ENCODE peak calls at places on chromosomes 11 and 22, in eight cellular contexts. One of them, this sample, is unnamed.

GRCh38 chr11:47143322-47143721 is 33.4 kb downstream of the ARFGAP2 start:
- DNase-seq in tibial nerve: peak
- DNase-seq in tibial artery: peak
- DNase-seq in right atrium auricular region: peak
- DNase-seq in H9: no peak
- DNase-seq in WERI-Rb-1: no peak
- DNase-seq in PC-3: peak
- DNase-seq in psoas muscle: no peak
- DNase-seq in this sample: no peak

GRCh38 chr11:10561043-10561818 is 7.2 kb downstream of the LYVE1 start:
- DNase-seq in H9: no peak
- DNase-seq in tibial artery: no peak
- DNase-seq in tibial nerve: no peak
- DNase-seq in psoas muscle: no peak
- DNase-seq in PC-3: peak
- DNase-seq in right atrium auricular region: no peak
- DNase-seq in WERI-Rb-1: no peak
- DNase-seq in this sample: no peak

GRCh38 chr22:40588726-40589125 is 47.8 kb downstream of the MRTFA start:
- DNase-seq in tibial nerve: no peak
- DNase-seq in PC-3: peak
- DNase-seq in psoas muscle: no peak
- DNase-seq in H9: no peak
- DNase-seq in WERI-Rb-1: no peak
- DNase-seq in right atrium auricular region: no peak
- DNase-seq in tibial artery: no peak
- DNase-seq in this sample: no peak

GRCh38 chr11:100805509-100806199 is 118.6 kb downstream of the ARHGAP42 start:
- DNase-seq in tibial nerve: no peak
- DNase-seq in PC-3: peak
- DNase-seq in psoas muscle: no peak
- DNase-seq in tibial artery: no peak
- DNase-seq in H9: no peak
- DNase-seq in right atrium auricular region: no peak
- DNase-seq in WERI-Rb-1: no peak
- DNase-seq in this sample: no peak

GRCh38 chr11:12846766-12847615 is 162.1 kb upstream of the RASSF10 start:
- DNase-seq in PC-3: no peak
- DNase-seq in H9: no peak
- DNase-seq in right atrium auricular region: no peak
- DNase-seq in WERI-Rb-1: no peak
- DNase-seq in psoas muscle: no peak
- DNase-seq in tibial nerve: no peak
- DNase-seq in tibial artery: no peak
- DNase-seq in this sample: no peak

GRCh38 chr11:27705873-27706820 is 5.9 kb upstream of the BDNF start:
- DNase-seq in tibial artery: no peak
- DNase-seq in PC-3: peak
- DNase-seq in tibial nerve: no peak
- DNase-seq in H9: peak
- DNase-seq in WERI-Rb-1: peak
- DNase-seq in right atrium auricular region: no peak
- DNase-seq in psoas muscle: no peak
- DNase-seq in this sample: no peak

GRCh38 chr11:11849127-11849746 is 7.5 kb downstream of the USP47 start:
- DNase-seq in right atrium auricular region: no peak
- DNase-seq in WERI-Rb-1: peak
- DNase-seq in psoas muscle: peak
- DNase-seq in H9: peak
- DNase-seq in tibial nerve: peak
- DNase-seq in tibial artery: peak
- DNase-seq in PC-3: peak
- DNase-seq in this sample: no peak

GRCh38 chr11:77449060-77449521 is 24.8 kb downstream of the PAK1 start:
- DNase-seq in right atrium auricular region: no peak
- DNase-seq in tibial artery: no peak
- DNase-seq in psoas muscle: no peak
- DNase-seq in PC-3: no peak
- DNase-seq in tibial nerve: no peak
- DNase-seq in H9: no peak
- DNase-seq in WERI-Rb-1: no peak
- DNase-seq in this sample: no peak

GRCh38 chr22:20080776-20081654 is 974 bp downstream of the DGCR8 start:
- DNase-seq in psoas muscle: no peak
- DNase-seq in WERI-Rb-1: peak
- DNase-seq in PC-3: peak
- DNase-seq in tibial nerve: no peak
- DNase-seq in H9: peak
- DNase-seq in right atrium auricular region: no peak
- DNase-seq in tibial artery: no peak
- DNase-seq in this sample: no peak

GRCh38 chr22:36404436-36404835 is 16.7 kb upstream of the MYH9 start:
- DNase-seq in tibial artery: no peak
- DNase-seq in H9: no peak
- DNase-seq in WERI-Rb-1: no peak
- DNase-seq in right atrium auricular region: no peak
- DNase-seq in PC-3: no peak
- DNase-seq in psoas muscle: no peak
- DNase-seq in tibial nerve: no peak
- DNase-seq in this sample: no peak

GRCh38 chr22:44920183-44920582 is 89.6 kb downstream of the PHF21B start:
- DNase-seq in tibial artery: no peak
- DNase-seq in right atrium auricular region: no peak
- DNase-seq in PC-3: no peak
- DNase-seq in WERI-Rb-1: no peak
- DNase-seq in H9: no peak
- DNase-seq in psoas muscle: no peak
- DNase-seq in tibial nerve: no peak
- DNase-seq in this sample: no peak

GRCh38 chr11:102085864-102086551 is 24.2 kb upstream of the YAP1 start:
- DNase-seq in tibial nerve: no peak
- DNase-seq in right atrium auricular region: no peak
- DNase-seq in H9: no peak
- DNase-seq in WERI-Rb-1: no peak
- DNase-seq in PC-3: peak
- DNase-seq in tibial artery: no peak
- DNase-seq in psoas muscle: no peak
- DNase-seq in this sample: no peak

GRCh38 chr11:111782109-111782784 is 16.1 kb upstream of the PPP2R1B start:
- DNase-seq in psoas muscle: no peak
- DNase-seq in H9: no peak
- DNase-seq in PC-3: no peak
- DNase-seq in tibial artery: no peak
- DNase-seq in tibial nerve: no peak
- DNase-seq in right atrium auricular region: no peak
- DNase-seq in WERI-Rb-1: no peak
- DNase-seq in this sample: no peak

GRCh38 chr11:27058456-27058855 is 17.8 kb downstream of the BBOX1 start:
- DNase-seq in tibial nerve: no peak
- DNase-seq in WERI-Rb-1: no peak
- DNase-seq in tibial artery: no peak
- DNase-seq in PC-3: no peak
- DNase-seq in psoas muscle: no peak
- DNase-seq in right atrium auricular region: no peak
- DNase-seq in H9: no peak
- DNase-seq in this sample: no peak

GRCh38 chr11:95282337-95282751 is 51.3 kb upstream of the SESN3 start:
- DNase-seq in tibial artery: no peak
- DNase-seq in PC-3: no peak
- DNase-seq in tibial nerve: no peak
- DNase-seq in H9: no peak
- DNase-seq in WERI-Rb-1: no peak
- DNase-seq in right atrium auricular region: no peak
- DNase-seq in psoas muscle: no peak
- DNase-seq in this sample: no peak

GRCh38 chr11:110311783-110312578 is 15.6 kb upstream of the RDX start:
- DNase-seq in right atrium auricular region: no peak
- DNase-seq in tibial artery: no peak
- DNase-seq in tibial nerve: no peak
- DNase-seq in PC-3: peak
- DNase-seq in psoas muscle: no peak
- DNase-seq in H9: no peak
- DNase-seq in WERI-Rb-1: no peak
- DNase-seq in this sample: no peak

GRCh38 chr22:19524170-19525115 is at the start of gene CLDN5:
- DNase-seq in WERI-Rb-1: no peak
- DNase-seq in PC-3: no peak
- DNase-seq in tibial nerve: no peak
- DNase-seq in psoas muscle: peak
- DNase-seq in H9: peak
- DNase-seq in right atrium auricular region: no peak
- DNase-seq in tibial artery: no peak
- DNase-seq in this sample: no peak

GRCh38 chr11:97361812-97362378 is 972.1 kb downstream of the JRKL start:
- DNase-seq in right atrium auricular region: no peak
- DNase-seq in H9: no peak
- DNase-seq in WERI-Rb-1: no peak
- DNase-seq in tibial artery: no peak
- DNase-seq in tibial nerve: no peak
- DNase-seq in psoas muscle: no peak
- DNase-seq in PC-3: peak
- DNase-seq in this sample: no peak

GRCh38 chr11:78277314-78277994 is 88.7 kb downstream of the USP35 start:
- DNase-seq in H9: no peak
- DNase-seq in right atrium auricular region: no peak
- DNase-seq in tibial nerve: no peak
- DNase-seq in WERI-Rb-1: no peak
- DNase-seq in PC-3: no peak
- DNase-seq in psoas muscle: no peak
- DNase-seq in tibial artery: no peak
- DNase-seq in this sample: no peak

GRCh38 chr22:23383491-23384450 is 196.3 kb downstream of the IGLL1 start:
- DNase-seq in tibial nerve: no peak
- DNase-seq in tibial artery: peak
- DNase-seq in PC-3: no peak
- DNase-seq in right atrium auricular region: no peak
- DNase-seq in psoas muscle: peak
- DNase-seq in H9: peak
- DNase-seq in WERI-Rb-1: peak
- DNase-seq in this sample: peak

GRCh38 chr11:10139081-10139480 is 154.9 kb downstream of the SBF2 start:
- DNase-seq in psoas muscle: no peak
- DNase-seq in PC-3: no peak
- DNase-seq in right atrium auricular region: no peak
- DNase-seq in H9: no peak
- DNase-seq in tibial artery: no peak
- DNase-seq in WERI-Rb-1: no peak
- DNase-seq in tibial nerve: no peak
- DNase-seq in this sample: no peak

GRCh38 chr11:5922749-5923426 is 19.2 kb upstream of the OR56A3 start:
- DNase-seq in tibial artery: no peak
- DNase-seq in PC-3: peak
- DNase-seq in psoas muscle: no peak
- DNase-seq in tibial nerve: no peak
- DNase-seq in right atrium auricular region: no peak
- DNase-seq in WERI-Rb-1: no peak
- DNase-seq in H9: no peak
- DNase-seq in this sample: no peak

GRCh38 chr11:110044226-110044968 is 48.8 kb upstream of the ZC3H12C start:
- DNase-seq in tibial nerve: no peak
- DNase-seq in psoas muscle: no peak
- DNase-seq in right atrium auricular region: no peak
- DNase-seq in WERI-Rb-1: no peak
- DNase-seq in tibial artery: no peak
- DNase-seq in PC-3: no peak
- DNase-seq in H9: no peak
- DNase-seq in this sample: no peak

GRCh38 chr22:49582671-49583070 is 245.0 kb downstream of the BRD1 start:
- DNase-seq in H9: no peak
- DNase-seq in right atrium auricular region: no peak
- DNase-seq in WERI-Rb-1: no peak
- DNase-seq in psoas muscle: no peak
- DNase-seq in tibial artery: no peak
- DNase-seq in PC-3: no peak
- DNase-seq in tibial nerve: no peak
- DNase-seq in this sample: no peak
- TF ChIP-seq CTCF in H9: no peak
- TF ChIP-seq CTCF in right atrium auricular region: no peak
- TF ChIP-seq CTCF in WERI-Rb-1: no peak
- TF ChIP-seq CTCF in psoas muscle: no peak
- TF ChIP-seq CTCF in tibial artery: no peak
- TF ChIP-seq CTCF in PC-3: no peak
- TF ChIP-seq CTCF in tibial nerve: no peak
- TF ChIP-seq CTCF in this sample: no peak

GRCh38 chr22:39388261-39389011 is 11.1 kb upstream of the TAB1 start:
- DNase-seq in WERI-Rb-1: peak
- DNase-seq in PC-3: peak
- DNase-seq in H9: peak
- DNase-seq in psoas muscle: peak
- DNase-seq in tibial nerve: peak
- DNase-seq in right atrium auricular region: peak
- DNase-seq in tibial artery: peak
- DNase-seq in this sample: peak
- TF ChIP-seq CTCF in WERI-Rb-1: no peak
- TF ChIP-seq CTCF in PC-3: no peak
- TF ChIP-seq CTCF in H9: no peak
- TF ChIP-seq CTCF in psoas muscle: no peak
- TF ChIP-seq CTCF in tibial nerve: no peak
- TF ChIP-seq CTCF in right atrium auricular region: no peak
- TF ChIP-seq CTCF in tibial artery: no peak
- TF ChIP-seq CTCF in this sample: no peak

GRCh38 chr11:124474079-124474478 is 28.6 kb upstream of the OR8B8 start:
- DNase-seq in H9: no peak
- DNase-seq in WERI-Rb-1: no peak
- DNase-seq in tibial nerve: no peak
- DNase-seq in tibial artery: no peak
- DNase-seq in psoas muscle: no peak
- DNase-seq in right atrium auricular region: no peak
- DNase-seq in PC-3: no peak
- DNase-seq in this sample: no peak

GRCh38 chr11:124470516-124471231 is 25.2 kb upstream of the OR8B8 start:
- DNase-seq in H9: no peak
- DNase-seq in tibial nerve: no peak
- DNase-seq in WERI-Rb-1: no peak
- DNase-seq in PC-3: no peak
- DNase-seq in psoas muscle: no peak
- DNase-seq in tibial artery: no peak
- DNase-seq in right atrium auricular region: no peak
- DNase-seq in this sample: no peak

GRCh38 chr11:124474779-124475178 is 29.3 kb upstream of the OR8B8 start:
- DNase-seq in PC-3: no peak
- DNase-seq in H9: no peak
- DNase-seq in right atrium auricular region: no peak
- DNase-seq in tibial nerve: no peak
- DNase-seq in WERI-Rb-1: no peak
- DNase-seq in tibial artery: no peak
- DNase-seq in psoas muscle: no peak
- DNase-seq in this sample: no peak

GRCh38 chr11:124475265-124475664 is 29.8 kb upstream of the OR8B8 start:
- DNase-seq in tibial nerve: no peak
- DNase-seq in WERI-Rb-1: no peak
- DNase-seq in tibial artery: no peak
- DNase-seq in PC-3: no peak
- DNase-seq in psoas muscle: no peak
- DNase-seq in right atrium auricular region: no peak
- DNase-seq in H9: no peak
- DNase-seq in this sample: no peak

GRCh38 chr11:124473476-124473875 is 28.0 kb upstream of the OR8B8 start:
- DNase-seq in tibial artery: no peak
- DNase-seq in H9: no peak
- DNase-seq in right atrium auricular region: no peak
- DNase-seq in psoas muscle: no peak
- DNase-seq in WERI-Rb-1: no peak
- DNase-seq in PC-3: no peak
- DNase-seq in tibial nerve: no peak
- DNase-seq in this sample: no peak
- TF ChIP-seq CTCF in tibial artery: no peak
- TF ChIP-seq CTCF in H9: no peak
- TF ChIP-seq CTCF in right atrium auricular region: no peak
- TF ChIP-seq CTCF in psoas muscle: no peak
- TF ChIP-seq CTCF in WERI-Rb-1: no peak
- TF ChIP-seq CTCF in PC-3: no peak
- TF ChIP-seq CTCF in tibial nerve: no peak
- TF ChIP-seq CTCF in this sample: no peak

GRCh38 chr11:15216678-15217077 is 102.0 kb downstream of the INSC start:
- DNase-seq in WERI-Rb-1: no peak
- DNase-seq in tibial nerve: no peak
- DNase-seq in psoas muscle: no peak
- DNase-seq in right atrium auricular region: no peak
- DNase-seq in tibial artery: no peak
- DNase-seq in PC-3: no peak
- DNase-seq in H9: no peak
- DNase-seq in this sample: no peak
- TF ChIP-seq CTCF in WERI-Rb-1: peak
- TF ChIP-seq CTCF in tibial nerve: peak
- TF ChIP-seq CTCF in psoas muscle: no peak
- TF ChIP-seq CTCF in right atrium auricular region: no peak
- TF ChIP-seq CTCF in tibial artery: no peak
- TF ChIP-seq CTCF in PC-3: peak
- TF ChIP-seq CTCF in H9: peak
- TF ChIP-seq CTCF in this sample: no peak

This sample was measured in mesothelial cell of epicardium.